ENCODE peak calls at places on chromosomes 4 and X, in eight cellular contexts. K is activated CD8-positive, alpha-beta T cell treated with anti-CD3 and anti-CD28 coated beads for 36 hours; R is NAMALWA; Z is HuH-7; O is mesendoderm; V is neural progenitor cell; Q is amygdala; Y is GM12891. H is an unnamed sample.

GRCh38 chrX:47581731-47582647 is at the start of gene TIMP1:
- DNase-seq in K (peak), R (no peak), Z (no peak), O (peak), V (peak), Q (peak), Y (peak), H (peak)

GRCh38 chr4:151340751-151341385 is 15.5 kb upstream of the SH3D19 start:
- DNase-seq in K (no peak), R (no peak), Z (no peak), O (no peak), V (no peak), Q (no peak), Y (no peak), H (no peak)

GRCh38 chr4:100908540-100908939 is 390.7 kb upstream of the EMCN start:
- DNase-seq in K (no peak), R (no peak), Z (no peak), O (no peak), V (no peak), Q (no peak), Y (no peak), H (no peak)

GRCh38 chrX:116281106-116281505 is 110.6 kb downstream of the AGTR2 start:
- DNase-seq in K (no peak), R (no peak), Z (no peak), O (peak), V (no peak), Q (no peak), Y (no peak), H (no peak)

GRCh38 chr4:78693777-78694456 is 82.2 kb upstream of the BMP2K start:
- DNase-seq in K (no peak), R (no peak), Z (no peak), O (no peak), V (no peak), Q (no peak), Y (no peak), H (no peak)

GRCh38 chr4:186166852-186167512 is 24.4 kb upstream of the CYP4V2 start:
- DNase-seq in K (no peak), R (no peak), Z (no peak), O (no peak), V (no peak), Q (no peak), Y (no peak), H (no peak)

GRCh38 chrX:119236599-119237525 is 777 bp downstream of the PGRMC1 start:
- DNase-seq in K (peak), R (peak), Z (no peak), O (peak), V (peak), Q (peak), Y (no peak), H (no peak)

GRCh38 chrX:33434256-33435092 is 223.1 kb upstream of the DMD start:
- DNase-seq in K (peak), R (peak), Z (peak), O (peak), V (peak), Q (peak), Y (peak), H (peak)

GRCh38 chrX:64093761-64094160 is 111.7 kb downstream of the AMER1 start:
- DNase-seq in K (no peak), R (peak), Z (no peak), O (peak), V (peak), Q (no peak), Y (no peak), H (peak)